ENCODE peak calls at places on chromosome 12, in eight cellular contexts. K is putamen; F is stimulated activated CD4-positive, alpha-beta T cell treated with anti-CD3 and anti-CD28 coated beads, Interleukin-1b, Interleukin-23, amount 100 ng/mL, for 4 hours; O is activated T-helper 1 cell treated with anti-CD3 and anti-CD28 coated beads, Interleukin-12 subunit alpha, Interleukin-12 subunit beta, Interleukin-2, Interleukin-4 antibody, amounts not matched to agents 30 ng/mL and 10 ng/mL and 1 ng/mL, durations not matched to agents 14 hours and 24 hours and 36 hours; M is hippocampal formation; U is tibial nerve; S is CD4-positive, alpha-beta T cell; Y is fibroblast of lung. Q is an unnamed sample.

GRCh38 chr12:100521958-100522357 is 48.3 kb downstream of the NR1H4 start:
- DNase-seq in K (no peak), F (no peak), O (no peak), M (no peak), U (no peak), S (no peak), Y (no peak), Q (no peak)

GRCh38 chr12:3218150-3218845 is 141.1 kb downstream of the TSPAN9 start:
- DNase-seq in K (no peak), F (no peak), O (no peak), M (no peak), U (peak; percentile 67), S (no peak), Y (peak; percentile 76), Q (peak; percentile 73)

GRCh38 chr12:19957578-19957977 is 410.8 kb upstream of the PDE3A start:
- DNase-seq in K (no peak), F (no peak), O (no peak), M (no peak), U (no peak), S (no peak), Y (no peak), Q (no peak)

GRCh38 chr12:68746572-68747180 is 700 bp downstream of the SLC35E3 start:
- DNase-seq in K (peak; percentile 36), F (no peak), O (peak; percentile 11), M (peak; percentile 34), U (peak; percentile 26), S (peak; percentile 22), Y (peak; percentile 67), Q (no peak)

GRCh38 chr12:6957741-6958608 is 6.8 kb downstream of the PTPN6 start:
- DNase-seq in K (no peak), F (no peak), O (no peak), M (no peak), U (no peak), S (no peak), Y (no peak), Q (no peak)

GRCh38 chr12:107774349-107775029 is at the start of gene ASCL4:
- DNase-seq in K (no peak), F (no peak), O (no peak), M (no peak), U (no peak), S (no peak), Y (no peak), Q (no peak)

GRCh38 chr12:77064891-77065360 is 443 bp downstream of the E2F7 start:
- DNase-seq in K (no peak), F (peak; percentile 11), O (no peak), M (no peak), U (no peak), S (no peak), Y (no peak), Q (peak; percentile 51)

GRCh38 chr12:124512667-124513296 is 54.6 kb downstream of the NCOR2 start:
- DNase-seq in K (peak; percentile 92), F (no peak), O (no peak), M (peak; percentile 89), U (peak; percentile 86), S (no peak), Y (peak; percentile 97), Q (peak; percentile 85)

GRCh38 chr12:1592444-1593231 is 1.7 kb downstream of the FBXL14 start:
- DNase-seq in K (peak; percentile 73), F (peak; percentile 44), O (peak; percentile 60), M (no peak), U (no peak), S (peak; percentile 57), Y (peak; percentile 69), Q (no peak)

GRCh38 chr12:60935981-60936761 is 1324.0 kb upstream of the USP15 start:
- DNase-seq in K (no peak), F (no peak), O (no peak), M (no peak), U (no peak), S (no peak), Y (no peak), Q (no peak)

GRCh38 chr12:132489078-132489601 is 811 bp upstream of the FBRSL1 start:
- DNase-seq in K (no peak), F (peak; percentile 49), O (peak; percentile 63), M (no peak), U (no peak), S (peak; percentile 48), Y (no peak), Q (no peak)

GRCh38 chr12:108563135-108563803 is 873 bp downstream of the ISCU start:
- DNase-seq in K (peak; percentile 81), F (peak; percentile 73), O (peak; percentile 82), M (peak; percentile 71), U (peak; percentile 78), S (peak; percentile 83), Y (peak; percentile 80), Q (peak; percentile 84)

GRCh38 chr12:49877066-49877465 is 26.6 kb downstream of the FAIM2 start:
- DNase-seq in K (no peak), F (no peak), O (no peak), M (no peak), U (no peak), S (no peak), Y (no peak), Q (no peak)

GRCh38 chr12:73719223-73719622 is 818.4 kb upstream of the ATXN7L3B start:
- DNase-seq in K (no peak), F (no peak), O (no peak), M (no peak), U (no peak), S (no peak), Y (no peak), Q (no peak)

GRCh38 chr12:119758236-119758635 is 90.3 kb downstream of the PRKAB1 start:
- DNase-seq in K (no peak), F (no peak), O (no peak), M (no peak), U (no peak), S (no peak), Y (no peak), Q (no peak)

GRCh38 chr12:132105467-132105866 is 38.7 kb downstream of the DDX51 start:
- DNase-seq in K (no peak), F (no peak), O (no peak), M (no peak), U (no peak), S (no peak), Y (no peak), Q (no peak)

GRCh38 chr12:88836156-88836555 is 255.9 kb upstream of the KITLG start:
- DNase-seq in K (no peak), F (no peak), O (no peak), M (no peak), U (no peak), S (no peak), Y (peak; percentile 22), Q (no peak)